ENCODE peak calls at places on chromosomes 5 and 9, in six cellular contexts. W, N, J, B, H and R are unnamed samples.

GRCh38 chr5:134171972-134172371 is 4.8 kb downstream of the SKP1 start:
- DNase-seq in W (no peak), N (no peak), J (no peak), B (no peak), H (no peak), R (no peak)

GRCh38 chr9:20476912-20477311 is 145.4 kb downstream of the MLLT3 start:
- DNase-seq in W (no peak), N (no peak), J (no peak), B (no peak), H (no peak), R (no peak)

GRCh38 chr5:133754575-133755169 is 142.3 kb upstream of the FSTL4 start:
- DNase-seq in W (no peak), N (no peak), J (peak), B (peak), H (peak), R (no peak)

GRCh38 chr9:126700903-126701819 is 87.4 kb downstream of the LMX1B start:
- DNase-seq in W (peak), N (no peak), J (peak), B (no peak), H (no peak), R (no peak)

GRCh38 chr5:119330367-119331183 is 25.2 kb upstream of the TNFAIP8 start:
- DNase-seq in W (no peak), N (no peak), J (no peak), B (no peak), H (no peak), R (no peak)

GRCh38 chr5:53476531-53477480 is 3.6 kb upstream of the FST start:
- DNase-seq in W (no peak), N (no peak), J (no peak), B (no peak), H (no peak), R (no peak)

GRCh38 chr5:150468206-150468605 is 18.7 kb upstream of the RPS14 start:
- DNase-seq in W (no peak), N (no peak), J (no peak), B (no peak), H (no peak), R (no peak)

GRCh38 chr5:14669415-14669814 is 4.9 kb downstream of the OTULIN start:
- DNase-seq in W (no peak), N (no peak), J (no peak), B (no peak), H (no peak), R (no peak)

GRCh38 chr9:72949918-72950325 is 2.9 kb downstream of the ALDH1A1 start:
- DNase-seq in W (no peak), N (no peak), J (no peak), B (no peak), H (no peak), R (no peak)

GRCh38 chr5:10630126-10630525 is 66.3 kb downstream of the ANKRD33B start:
- DNase-seq in W (peak), N (no peak), J (no peak), B (no peak), H (no peak), R (no peak)

GRCh38 chr9:127183814-127184582 is 61.6 kb upstream of the ANGPTL2 start:
- DNase-seq in W (peak), N (no peak), J (no peak), B (no peak), H (peak), R (no peak)

GRCh38 chr5:141742866-141743651 is 61.0 kb upstream of the ARAP3 start:
- DNase-seq in W (no peak), N (no peak), J (no peak), B (no peak), H (no peak), R (no peak)

GRCh38 chr9:128114326-128115186 is 13.0 kb downstream of the PTGES2 start:
- DNase-seq in W (peak), N (no peak), J (no peak), B (no peak), H (no peak), R (no peak)

GRCh38 chr9:3675964-3676363 is 150.2 kb upstream of the RFX3 start:
- DNase-seq in W (no peak), N (no peak), J (no peak), B (no peak), H (no peak), R (no peak)

GRCh38 chr5:180808461-180809000 is 5.9 kb upstream of the MGAT1 start:
- DNase-seq in W (peak), N (no peak), J (no peak), B (no peak), H (no peak), R (no peak)

GRCh38 chr9:94951591-94952115 is 225.2 kb downstream of the AOPEP start:
- DNase-seq in W (no peak), N (no peak), J (no peak), B (no peak), H (no peak), R (no peak)

GRCh38 chr5:85278193-85278592 is 893.5 kb upstream of the EDIL3 start:
- DNase-seq in W (no peak), N (no peak), J (no peak), B (no peak), H (no peak), R (no peak)

GRCh38 chr9:93826209-93826608 is 128.9 kb downstream of the BARX1 start:
- DNase-seq in W (peak), N (no peak), J (no peak), B (no peak), H (no peak), R (no peak)

GRCh38 chr9:2281031-2281802 is 266.1 kb downstream of the SMARCA2 start:
- DNase-seq in W (no peak), N (no peak), J (no peak), B (no peak), H (no peak), R (no peak)

GRCh38 chr9:134346151-134346550 is 19.9 kb downstream of the RXRA start:
- DNase-seq in W (no peak), N (no peak), J (no peak), B (no peak), H (no peak), R (no peak)

GRCh38 chr5:54845567-54845941 is 139.8 kb downstream of the ESM1 start:
- DNase-seq in W (no peak), N (no peak), J (no peak), B (no peak), H (no peak), R (no peak)

GRCh38 chr5:175800656-175801081 is 70.7 kb upstream of the CPLX2 start:
- DNase-seq in W (no peak), N (no peak), J (no peak), B (no peak), H (no peak), R (no peak)

GRCh38 chr9:112556497-112557085 is 70.0 kb downstream of the KIAA1958 start:
- DNase-seq in W (no peak), N (no peak), J (no peak), B (no peak), H (no peak), R (no peak)

GRCh38 chr5:132677191-132677590 is 3.4 kb downstream of the IL4 start:
- DNase-seq in W (peak), N (peak), J (peak), B (peak), H (no peak), R (no peak)

GRCh38 chr5:132677682-132678400 is 4.1 kb downstream of the IL4 start:
- DNase-seq in W (no peak), N (no peak), J (no peak), B (no peak), H (no peak), R (no peak)

GRCh38 chr5:132673939-132674630 is at the start of gene IL4:
- DNase-seq in W (no peak), N (no peak), J (peak), B (no peak), H (no peak), R (no peak)

GRCh38 chr5:132675936-132676689 is 2.3 kb downstream of the IL4 start:
- DNase-seq in W (no peak), N (no peak), J (peak), B (no peak), H (no peak), R (no peak)

DNA sequence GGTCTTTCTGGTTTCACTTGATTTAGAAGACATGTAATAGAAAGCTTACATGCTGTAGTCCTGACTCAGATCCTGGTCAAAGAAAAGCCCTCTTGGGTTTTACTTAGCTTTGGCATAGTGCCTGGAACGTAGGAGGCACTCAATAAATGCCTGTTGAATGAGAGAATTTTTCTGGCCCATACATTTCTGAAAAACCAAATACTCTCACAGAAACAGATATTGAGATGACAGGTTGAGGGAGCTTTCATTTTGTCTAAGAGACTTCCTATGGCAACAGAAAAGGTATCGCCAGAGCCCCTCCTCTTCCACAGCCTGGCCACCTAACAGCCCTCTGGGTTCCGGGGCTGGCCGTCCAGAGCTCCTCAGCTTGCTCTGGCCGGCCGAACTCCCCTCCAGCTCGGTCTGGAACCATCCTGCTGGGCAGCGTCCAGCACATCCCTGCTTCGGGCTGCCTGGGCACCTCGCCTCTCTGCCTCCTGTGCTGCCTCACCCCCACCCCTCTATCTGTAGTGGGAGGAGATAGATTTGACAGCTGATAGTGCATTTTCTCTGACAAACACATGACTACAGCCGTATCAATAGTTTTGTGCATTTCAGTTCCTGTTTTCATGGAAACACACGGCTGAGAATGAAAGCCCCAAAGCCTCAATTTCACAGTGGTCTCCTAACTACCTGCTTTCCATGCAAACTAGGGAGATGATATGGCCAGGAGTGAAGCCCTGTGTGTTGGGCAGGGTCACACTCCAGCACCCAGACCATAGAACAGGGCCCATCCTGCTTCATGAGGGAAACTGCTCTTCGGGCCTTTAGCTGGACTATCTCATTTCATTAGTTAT is 1.1 kb downstream of the IL4 start:
- DNase-seq in W (no peak), N (no peak), J (peak), B (peak), H (no peak), R (no peak)
- H3K4me3 ChIP-seq in W (no peak), N (no peak), J (peak), B (no peak), H (no peak), R (no peak)

GRCh38 chr5:178351221-178351825 is 118.7 kb upstream of the PHYKPL start:
- DNase-seq in W (peak), N (no peak), J (no peak), B (no peak), H (no peak), R (no peak)
- H3K4me3 ChIP-seq in W (no peak), N (no peak), J (no peak), B (no peak), H (no peak), R (no peak)

GRCh38 chr5:111681414-111681790 is 75.6 kb downstream of the NREP start:
- DNase-seq in W (no peak), N (no peak), J (no peak), B (no peak), H (no peak), R (no peak)

GRCh38 chr5:111685969-111686368 is 71.0 kb downstream of the NREP start:
- DNase-seq in W (no peak), N (no peak), J (no peak), B (peak), H (no peak), R (no peak)

GRCh38 chr5:111680737-111681413 is 76.1 kb downstream of the NREP start:
- DNase-seq in W (no peak), N (peak), J (no peak), B (peak), H (peak), R (no peak)

GRCh38 chr5:111679611-111680010 is 77.4 kb downstream of the NREP start:
- DNase-seq in W (no peak), N (no peak), J (no peak), B (no peak), H (no peak), R (no peak)

GRCh38 chr5:111681791-111682190 is 75.2 kb downstream of the NREP start:
- DNase-seq in W (no peak), N (no peak), J (no peak), B (no peak), H (peak), R (no peak)
- H3K4me3 ChIP-seq in W (no peak), N (no peak), J (peak), B (no peak), H (no peak), R (no peak)

GRCh38 chr5:157648275-157648990 is 3.8 kb downstream of the SOX30 start:
- DNase-seq in W (no peak), N (no peak), J (no peak), B (no peak), H (no peak), R (no peak)

GRCh38 chr5:157649091-157649490 is 3.1 kb downstream of the SOX30 start:
- DNase-seq in W (no peak), N (no peak), J (no peak), B (no peak), H (no peak), R (no peak)

GRCh38 chr5:157651011-157651611 is 1.1 kb downstream of the SOX30 start:
- DNase-seq in W (no peak), N (no peak), J (no peak), B (no peak), H (no peak), R (no peak)

GRCh38 chr5:157651623-157652376 is 438 bp downstream of the SOX30 start:
- DNase-seq in W (peak), N (peak), J (no peak), B (no peak), H (no peak), R (no peak)

GRCh38 chr5:157652377-157652692 is at the start of gene SOX30:
- DNase-seq in W (no peak), N (no peak), J (no peak), B (no peak), H (no peak), R (no peak)
- H3K4me3 ChIP-seq in W (peak), N (peak), J (peak), B (no peak), H (peak), R (no peak)